ENCODE peak calls at places on chromosome 1, in eight cellular contexts. R is adrenal gland; Y is stomach; B is caudate nucleus; A is CD4-positive, alpha-beta memory T cell; J is foreskin keratinocyte; H is naive thymus-derived CD4-positive, alpha-beta T cell; F is IMR-90. I is an unnamed sample.

GRCh38 chr1:190564117-190564516 is 86.5 kb upstream of the BRINP3 start:
- DNase-seq in R (no peak), Y (no peak), B (no peak), A (no peak), J (no peak), H (no peak), F (peak; percentile 1), I (no peak)

GRCh38 chr1:99963041-99963795 is 6.6 kb upstream of the SLC35A3 start:
- DNase-seq in R (no peak), Y (no peak), B (no peak), A (no peak), J (peak; percentile 65), H (no peak), F (peak; percentile 73), I (no peak)

GRCh38 chr1:235808226-235808625 is 58.5 kb downstream of the LYST start:
- DNase-seq in R (no peak), Y (no peak), B (no peak), A (no peak), J (no peak), H (no peak), F (no peak), I (no peak)

GRCh38 chr1:186424539-186424938 is 36.4 kb downstream of the PDC start:
- DNase-seq in R (no peak), Y (no peak), B (no peak), A (no peak), J (no peak), H (no peak), F (no peak), I (no peak)

GRCh38 chr1:18941221-18942141 is 15.0 kb downstream of the IFFO2 start:
- DNase-seq in R (peak; percentile 72), Y (no peak), B (peak; percentile 71), A (no peak), J (no peak), H (no peak), F (peak; percentile 97), I (peak; percentile 61)

GRCh38 chr1:53442297-53442696 is 16.9 kb upstream of the DMRTB1 start:
- DNase-seq in R (no peak), Y (no peak), B (no peak), A (no peak), J (no peak), H (no peak), F (peak; percentile 65), I (no peak)

GRCh38 chr1:238642231-238642630 is 744.1 kb upstream of the CHRM3 start:
- DNase-seq in R (no peak), Y (no peak), B (no peak), A (no peak), J (no peak), H (no peak), F (peak; percentile 75), I (no peak)

GRCh38 chr1:14941865-14942264 is 211.7 kb upstream of the TMEM51 start:
- DNase-seq in R (no peak), Y (no peak), B (no peak), A (no peak), J (no peak), H (no peak), F (no peak), I (no peak)

GRCh38 chr1:47824721-47825120 is 172.5 kb downstream of the TRABD2B start:
- DNase-seq in R (no peak), Y (no peak), B (no peak), A (no peak), J (no peak), H (no peak), F (no peak), I (no peak)

GRCh38 chr1:47827032-47827585 is 170.1 kb downstream of the TRABD2B start:
- DNase-seq in R (no peak), Y (no peak), B (no peak), A (no peak), J (peak; percentile 18), H (no peak), F (no peak), I (no peak)

GRCh38 chr1:47823016-47823843 is 174.0 kb downstream of the TRABD2B start:
- DNase-seq in R (no peak), Y (no peak), B (no peak), A (no peak), J (no peak), H (no peak), F (no peak), I (no peak)

GRCh38 chr1:47828965-47829364 is 168.2 kb downstream of the TRABD2B start:
- DNase-seq in R (no peak), Y (no peak), B (no peak), A (no peak), J (no peak), H (no peak), F (no peak), I (no peak)

GRCh38 chr1:47824297-47824696 is 172.9 kb downstream of the TRABD2B start:
- DNase-seq in R (no peak), Y (no peak), B (no peak), A (no peak), J (no peak), H (no peak), F (no peak), I (no peak)
- H3K27ac ChIP-seq in R (no peak overlapping the region), Y (no peak overlapping the region), B (no peak overlapping the region), A (no peak overlapping the region), J (no peak overlapping the region), H (no peak overlapping the region), F (no peak overlapping the region), I (no peak overlapping the region)

DNA sequence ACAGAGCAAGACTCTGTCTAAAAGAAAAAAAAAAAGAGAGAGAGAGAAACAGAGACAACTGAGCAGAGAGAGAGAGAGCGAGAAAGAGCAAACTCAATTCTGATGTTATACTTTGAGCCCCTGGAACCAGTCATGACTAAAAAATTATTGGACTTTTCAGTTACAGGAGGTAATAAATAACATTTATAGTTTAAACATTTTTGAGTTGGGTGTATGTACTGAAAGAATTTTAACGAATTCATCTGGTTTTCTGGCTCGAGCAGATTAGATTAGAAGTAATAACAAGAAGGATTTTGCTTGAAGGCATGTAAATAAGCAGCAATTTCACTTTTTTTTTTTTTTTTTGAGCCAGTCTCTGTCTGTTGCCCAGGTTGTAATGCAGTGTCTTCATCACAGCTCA is 20.0 kb upstream of the PSMA5 start:
- DNase-seq in R (no peak), Y (no peak), B (no peak), A (no peak), J (no peak), H (no peak), F (peak; percentile 5), I (no peak)
- H3K27ac ChIP-seq in R (no peak overlapping the region), Y (no peak overlapping the region), B (no peak overlapping the region), A (no peak overlapping the region), J (no peak overlapping the region), H (no peak overlapping the region), F (no peak overlapping the region), I (no peak overlapping the region)

GRCh38 chr1:61073871-61074270 is 8.5 kb upstream of the NFIA start:
- DNase-seq in R (no peak), Y (no peak), B (no peak), A (no peak), J (peak; percentile 79), H (no peak), F (no peak), I (no peak)
- H3K27ac ChIP-seq in R (no peak overlapping the region), Y (no peak overlapping the region), B (no peak overlapping the region), A (no peak overlapping the region), J (no peak overlapping the region), H (no peak overlapping the region), F (no peak overlapping the region), I (peak overlapping the region; percentile 57)

GRCh38 chr1:88802950-88803349 is 88.4 kb downstream of the GTF2B start:
- DNase-seq in R (no peak), Y (no peak), B (no peak), A (no peak), J (peak; percentile 16), H (no peak), F (peak; percentile 61), I (peak; percentile 2)
- H3K27ac ChIP-seq in R (no peak overlapping the region), Y (no peak overlapping the region), B (no peak overlapping the region), A (no peak overlapping the region), J (peak overlapping the region; percentile 7), H (no peak overlapping the region), F (no peak overlapping the region), I (peak overlapping the region; percentile 82)

DNA sequence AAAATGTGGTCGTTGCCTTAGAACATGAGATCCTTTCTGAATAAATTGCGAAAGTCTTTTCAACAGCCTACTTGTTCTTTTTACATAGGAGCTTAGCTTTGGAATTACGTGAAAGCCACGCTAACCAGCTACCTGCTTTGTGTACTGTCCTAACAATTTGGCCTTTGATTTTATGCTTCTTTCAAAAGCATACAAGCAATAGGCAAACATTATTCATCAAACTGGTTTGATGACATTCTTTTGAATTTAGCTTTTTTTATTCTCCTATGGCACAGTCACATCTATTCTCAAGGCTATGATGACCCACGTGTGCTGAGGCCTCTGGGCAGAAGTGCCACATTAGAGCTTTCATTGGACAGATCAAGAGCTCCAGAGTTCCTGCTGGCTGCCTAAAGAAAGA is 178.0 kb upstream of the DPT start:
- DNase-seq in R (no peak), Y (no peak), B (no peak), A (no peak), J (peak; percentile 44), H (no peak), F (no peak), I (peak; percentile 64)
- H3K27ac ChIP-seq in R (no peak overlapping the region), Y (peak overlapping the region; percentile 52), B (no peak overlapping the region), A (no peak overlapping the region), J (no peak overlapping the region), H (no peak overlapping the region), F (no peak overlapping the region), I (peak overlapping the region; percentile 72)